ENCODE peak calls at places on chromosomes 4 and X, in nine cellular contexts. K is AG20443; B is stimulated activated CD4-positive, alpha-beta T cell treated with anti-CD3 and anti-CD28 coated beads, Interleukin-1b, Interleukin-23, amount 100 ng/mL, for 24 hours; U is tibial nerve; X is EL; P is ovary; W is MCF 10A; Y is T1000; J is cardiac muscle cell. C is an unnamed sample.

GRCh38 chrX:101986571-101986970 is 54.7 kb upstream of the ZMAT1 start:
- DNase-seq in P (no peak), X (peak; percentile 61), Y (no peak), B (no peak), W (peak; percentile 4), K (no peak), J (no peak), U (no peak), C (no peak)

GRCh38 chr4:174521800-174522182 is 497 bp downstream of the HPGD start:
- DNase-seq in Y (no peak), U (no peak), K (no peak), B (no peak), P (no peak), X (no peak), J (no peak), W (peak; percentile 56), C (no peak)

GRCh38 chr4:112296949-112297483 is at the start of gene ALPK1:
- DNase-seq in U (peak; percentile 48), Y (no peak), P (no peak), K (peak; percentile 87), X (peak; percentile 82), W (peak; percentile 92), J (no peak), B (no peak), C (peak; percentile 70)

GRCh38 chr4:70844180-70844579 is 4.5 kb upstream of the GRSF1 start:
- DNase-seq in B (no peak), X (no peak), K (no peak), J (no peak), P (no peak), U (no peak), W (no peak), Y (no peak), C (no peak)

GRCh38 chr4:58600290-58600689 is 1490.1 kb upstream of the IGFBP7 start:
- DNase-seq in B (no peak), J (no peak), Y (no peak), W (no peak), K (no peak), U (no peak), X (no peak), P (no peak), C (no peak)

GRCh38 chrX:4253092-4253491 is 539.6 kb upstream of the PRKX start:
- DNase-seq in W (no peak), Y (no peak), U (no peak), P (no peak), K (no peak), X (no peak), B (no peak), J (no peak), C (no peak)

GRCh38 chr4:70818173-70818856 is 21.4 kb downstream of the GRSF1 start:
- DNase-seq in Y (no peak), B (no peak), K (no peak), X (no peak), J (no peak), W (no peak), U (no peak), P (no peak), C (no peak)

GRCh38 chr4:41465135-41465761 is 72.7 kb upstream of the LIMCH1 start:
- DNase-seq in Y (no peak), U (no peak), P (no peak), B (no peak), J (no peak), K (no peak), W (no peak), X (no peak), C (no peak)

GRCh38 chr4:97500423-97500822 is 642.9 kb downstream of the STPG2 start:
- DNase-seq in U (no peak), B (no peak), X (no peak), K (no peak), P (no peak), J (no peak), Y (no peak), W (no peak), C (no peak)

GRCh38 chrX:39613508-39613921 is 484.2 kb downstream of the BCOR start:
- DNase-seq in B (no peak), X (no peak), W (peak; percentile 35), Y (peak; percentile 13), U (peak; percentile 17), P (peak; percentile 57), J (peak; percentile 22), K (peak; percentile 16), C (no peak)

GRCh38 chrX:39331062-39331704 is 529.9 kb downstream of the MID1IP1 start:
- DNase-seq in J (no peak), Y (no peak), K (no peak), W (no peak), B (no peak), U (no peak), P (no peak), X (no peak), C (no peak)

GRCh38 chr4:130125468-130125867 is 1029.5 kb downstream of the C4orf33 start:
- DNase-seq in U (no peak), K (no peak), P (no peak), W (no peak), B (no peak), J (no peak), X (no peak), Y (no peak), C (peak; percentile 7)

GRCh38 chrX:87634361-87634760 is 116.8 kb downstream of the KLHL4 start:
- DNase-seq in U (no peak), P (no peak), K (no peak), B (no peak), J (no peak), X (no peak), W (no peak), Y (no peak), C (no peak)

GRCh38 chr4:3832536-3833220 is 66.5 kb downstream of the ADRA2C start:
- DNase-seq in Y (no peak), K (no peak), W (no peak), B (no peak), P (no peak), U (no peak), X (no peak), J (no peak), C (no peak)

GRCh38 chr4:141890279-141890678 is 253.9 kb downstream of the IL15 start:
- DNase-seq in J (peak; percentile 46), Y (no peak), U (no peak), K (no peak), X (no peak), B (no peak), W (no peak), P (no peak), C (no peak)

GRCh38 chr4:147863111-147863747 is 131.3 kb downstream of the ARHGAP10 start:
- DNase-seq in U (no peak), J (no peak), B (no peak), K (no peak), Y (no peak), W (no peak), P (no peak), X (peak; percentile 8), C (no peak)

GRCh38 chrX:95063554-95063953 is 1389.5 kb downstream of the FAM133A start:
- DNase-seq in X (peak; percentile 50), W (no peak), U (no peak), Y (no peak), K (no peak), J (no peak), P (no peak), B (no peak), C (no peak)

GRCh38 chr4:76897522-76898384 is at the start of gene SOWAHB:
- DNase-seq in W (peak; percentile 52), B (peak; percentile 10), X (peak; percentile 4), P (no peak), U (no peak), K (peak; percentile 41), J (peak; percentile 46), Y (no peak), C (no peak)

GRCh38 chr4:2962614-2963184 is 507 bp downstream of the NOP14 start:
- DNase-seq in X (peak; percentile 56), B (no peak), K (peak; percentile 55), U (peak; percentile 20), J (peak; percentile 81), P (no peak), W (peak; percentile 47), Y (no peak), C (no peak)

GRCh38 chr4:120517966-120518365 is 404.6 kb downstream of the PRDM5 start:
- DNase-seq in K (peak; percentile 73), W (peak; percentile 87), Y (peak; percentile 69), J (no peak), U (peak; percentile 43), P (peak; percentile 77), X (peak; percentile 91), B (no peak), C (peak; percentile 59)

GRCh38 chr4:137359691-137360315 is 172.5 kb downstream of the PCDH18 start:
- DNase-seq in J (no peak), U (no peak), P (no peak), B (no peak), K (peak; percentile 34), Y (no peak), X (no peak), W (no peak), C (no peak)

GRCh38 chrX:54248309-54248708 is 65.3 kb upstream of the FAM120C start:
- DNase-seq in U (no peak), P (no peak), W (peak; percentile 35), K (peak; percentile 14), X (no peak), J (peak; percentile 4), Y (no peak), B (no peak), C (no peak)

GRCh38 chr4:1291091-1291490 is 1.4 kb downstream of the MAEA start:
- DNase-seq in U (no peak), B (no peak), P (no peak), X (no peak), J (no peak), W (no peak), K (peak; percentile 2), Y (no peak), C (no peak)

GRCh38 chr4:58514299-58514698 is 1404.1 kb upstream of the IGFBP7 start:
- DNase-seq in W (peak; percentile 16), Y (no peak), X (no peak), P (no peak), J (peak; percentile 6), B (no peak), U (no peak), K (no peak), C (no peak)

GRCh38 chrX:16445166-16445752 is 204.7 kb upstream of the S100G start:
- DNase-seq in Y (peak; percentile 1), U (peak; percentile 4), B (peak; percentile 2), J (peak; percentile 63), P (no peak), X (peak; percentile 27), W (peak; percentile 70), K (peak; percentile 17), C (no peak)

GRCh38 chrX:153029875-153030274 is 26.4 kb upstream of the PNMA3 start:
- DNase-seq in J (no peak), Y (no peak), P (no peak), W (no peak), K (no peak), U (no peak), X (no peak), B (no peak), C (no peak)